ENCODE peak calls at places on chromosomes 6 and 20, in five cellular contexts. L is SW 1271, R is A549, E is AG10803, Y is OCI-LY7. K is an unnamed sample.

GRCh38 chr6:21229061-21229460 is 364.5 kb upstream of the SOX4 start:
- DNase-seq in R (no peak), L (no peak), Y (no peak), E (no peak), K (no peak)

GRCh38 chr6:15313367-15313766 is 67.5 kb downstream of the JARID2 start:
- DNase-seq in Y (peak), E (peak), R (no peak), L (no peak), K (peak)

GRCh38 chr20:16553684-16554083 is 19.6 kb downstream of the KIF16B start:
- DNase-seq in L (no peak), R (no peak), Y (no peak), E (no peak), K (no peak)

GRCh38 chr6:123770247-123770949 is 33.3 kb upstream of the NKAIN2 start:
- DNase-seq in L (no peak), E (no peak), R (no peak), Y (no peak), K (peak)

GRCh38 chr6:132959927-132960326 is 145.6 kb downstream of the RPS12 start:
- DNase-seq in R (no peak), Y (no peak), E (no peak), L (no peak), K (no peak)

GRCh38 chr6:150202404-150202803 is 59.6 kb downstream of the PPP1R14C start:
- DNase-seq in E (no peak), R (no peak), Y (no peak), L (no peak), K (no peak)

GRCh38 chr6:10170816-10171215 is 244.1 kb downstream of the TFAP2A start:
- DNase-seq in R (no peak), L (no peak), Y (no peak), E (no peak), K (no peak)

GRCh38 chr6:10347561-10348327 is 67.1 kb downstream of the TFAP2A start:
- DNase-seq in E (peak), L (no peak), Y (no peak), R (peak), K (no peak)

GRCh38 chr6:71420693-71421328 is 132.2 kb downstream of the OGFRL1 start:
- DNase-seq in R (peak), L (peak), Y (no peak), E (peak), K (no peak)

GRCh38 chr20:46520976-46521579 is 7.7 kb upstream of the ZNF334 start:
- DNase-seq in E (peak), L (peak), Y (peak), R (peak), K (peak)

GRCh38 chr6:134217516-134218140 is 100.3 kb downstream of the SGK1 start:
- DNase-seq in L (no peak), R (no peak), Y (no peak), E (peak), K (no peak)

GRCh38 chr20:20820104-20820503 is 107.7 kb upstream of the RALGAPA2 start:
- DNase-seq in L (peak), R (peak), Y (no peak), E (no peak), K (no peak)

GRCh38 chr6:52352239-52353008 is 9.5 kb upstream of the PAQR8 start:
- DNase-seq in L (peak), R (peak), E (peak), Y (no peak), K (peak)

GRCh38 chr6:132341646-132342045 is 59.6 kb downstream of the MOXD1 start:
- DNase-seq in R (no peak), Y (no peak), L (no peak), E (no peak), K (no peak)

K was measured in GM12865.